ENCODE peak calls at places on chromosomes 3 and 15, in six cellular contexts. Q, T, E, O, X and I are unnamed samples.

GRCh38 chr3:100426029-100426682 is 24.8 kb downstream of the LNP1 start:
- DNase-seq in Q (no peak), T (no peak), E (no peak), O (no peak), X (no peak), I (no peak)

GRCh38 chr3:168191856-168192255 is 96.1 kb upstream of the GOLIM4 start:
- DNase-seq in Q (no peak), T (no peak), E (no peak), O (no peak), X (no peak), I (no peak)

GRCh38 chr3:187942658-187943241 is 197.5 kb upstream of the BCL6 start:
- DNase-seq in Q (no peak), T (no peak), E (no peak), O (no peak), X (no peak), I (no peak)

GRCh38 chr3:23271876-23272741 is 69.0 kb downstream of the UBE2E2 start:
- DNase-seq in Q (no peak), T (no peak), E (no peak), O (no peak), X (no peak), I (no peak)

GRCh38 chr3:54235998-54236397 is 113.6 kb downstream of the CACNA2D3 start:
- DNase-seq in Q (no peak), T (no peak), E (no peak), O (peak; percentile 68), X (no peak), I (no peak)

GRCh38 chr15:48175126-48175525 is 3.0 kb downstream of the MYEF2 start:
- DNase-seq in Q (no peak), T (no peak), E (no peak), O (no peak), X (no peak), I (no peak)

GRCh38 chr3:142588708-142589107 is 7.5 kb upstream of the PLS1 start:
- DNase-seq in Q (no peak), T (no peak), E (no peak), O (no peak), X (no peak), I (no peak)

GRCh38 chr3:72977060-72977459 is 19.6 kb upstream of the PPP4R2 start:
- DNase-seq in Q (no peak), T (no peak), E (no peak), O (no peak), X (peak; percentile 28), I (no peak)

GRCh38 chr15:39990706-39991105 is 48.3 kb downstream of the SRP14 start:
- DNase-seq in Q (no peak), T (no peak), E (no peak), O (no peak), X (no peak), I (no peak)

GRCh38 chr15:100078511-100079220 is 263.1 kb downstream of the ADAMTS17 start:
- DNase-seq in Q (no peak), T (no peak), E (no peak), O (no peak), X (no peak), I (peak; percentile 11)

GRCh38 chr3:155807823-155808222 is 1.7 kb upstream of the C3orf33 start:
- DNase-seq in Q (no peak), T (no peak), E (no peak), O (no peak), X (no peak), I (no peak)

GRCh38 chr3:64865872-64866588 is 178.2 kb upstream of the ADAMTS9 start:
- DNase-seq in Q (no peak), T (no peak), E (no peak), O (no peak), X (no peak), I (no peak)

GRCh38 chr3:110419096-110419495 is 652.5 kb upstream of the NECTIN3 start:
- DNase-seq in Q (no peak), T (no peak), E (no peak), O (no peak), X (no peak), I (no peak)

GRCh38 chr3:159604151-159604581 is 384.5 kb upstream of the IL12A start:
- DNase-seq in Q (no peak), T (no peak), E (no peak), O (no peak), X (no peak), I (no peak)

GRCh38 chr15:66876731-66877545 is 174.9 kb downstream of the SMAD6 start:
- DNase-seq in Q (no peak), T (no peak), E (no peak), O (no peak), X (no peak), I (no peak)

GRCh38 chr3:143654906-143655305 is 193.4 kb downstream of the SLC9A9 start:
- DNase-seq in Q (no peak), T (no peak), E (peak; percentile 19), O (no peak), X (no peak), I (no peak)

GRCh38 chr3:98343647-98344507 is 9.8 kb upstream of the OR5K4 start:
- DNase-seq in Q (peak; percentile 48), T (no peak), E (no peak), O (peak; percentile 28), X (peak; percentile 56), I (peak; percentile 73)

GRCh38 chr15:89677381-89677780 is 1.8 kb downstream of the PLIN1 start:
- DNase-seq in Q (no peak), T (no peak), E (no peak), O (no peak), X (no peak), I (no peak)

GRCh38 chr15:79170256-79170664 is 79.7 kb upstream of the RASGRF1 start:
- DNase-seq in Q (no peak), T (no peak), E (no peak), O (no peak), X (no peak), I (no peak)

GRCh38 chr3:147730311-147730710 is 321.1 kb downstream of the ZIC1 start:
- DNase-seq in Q (no peak), T (no peak), E (no peak), O (no peak), X (no peak), I (no peak)

GRCh38 chr15:36905908-36906307 is 194.4 kb downstream of the MEIS2 start:
- DNase-seq in Q (no peak), T (no peak), E (no peak), O (no peak), X (no peak), I (no peak)

GRCh38 chr15:95464091-95464888 is 866.2 kb upstream of the NR2F2 start:
- DNase-seq in Q (no peak), T (no peak), E (no peak), O (no peak), X (no peak), I (no peak)

GRCh38 chr3:50635066-50635465 is 18.1 kb downstream of the MAPKAPK3 start:
- DNase-seq in Q (no peak), T (no peak), E (no peak), O (no peak), X (no peak), I (no peak)

GRCh38 chr15:23690450-23690852 is 3.3 kb upstream of the NDN start:
- DNase-seq in Q (no peak), T (no peak), E (peak; percentile 39), O (no peak), X (no peak), I (no peak)